ENCODE peak calls at places on chromosomes 12 and 14, in four cellular contexts. L, U, J and Q are unnamed samples.

GRCh38 chr12:57535764-57536596 is 11.0 kb downstream of the DCTN2 start:
- DNase-seq in L (no peak), U (no peak), J (no peak), Q (no peak)

GRCh38 chr12:6950944-6951540 is at the start of gene PTPN6:
- DNase-seq in L (no peak), U (peak; percentile 11), J (no peak), Q (no peak)

GRCh38 chr14:38309522-38310262 is 53.8 kb upstream of the CLEC14A start:
- DNase-seq in L (no peak), U (no peak), J (no peak), Q (no peak)

GRCh38 chr14:44820230-44820964 is 141.3 kb downstream of the KLHL28 start:
- DNase-seq in L (no peak), U (no peak), J (no peak), Q (peak; percentile 49)

GRCh38 chr12:31230004-31230403 is 95.9 kb downstream of the SINHCAF start:
- DNase-seq in L (no peak), U (no peak), J (no peak), Q (no peak)

GRCh38 chr14:50853891-50854290 is 18.0 kb upstream of the ABHD12B start:
- DNase-seq in L (no peak), U (no peak), J (no peak), Q (no peak)

GRCh38 chr14:69247691-69248440 is 12.1 kb upstream of the GALNT16 start:
- DNase-seq in L (no peak), U (no peak), J (no peak), Q (no peak)

GRCh38 chr12:29741342-29742241 is 42.1 kb downstream of the TMTC1 start:
- DNase-seq in L (no peak), U (no peak), J (no peak), Q (no peak)

GRCh38 chr14:71363961-71364360 is 456.7 kb downstream of the PCNX1 start:
- DNase-seq in L (no peak), U (no peak), J (no peak), Q (no peak)
- TF ChIP-seq NRF1 in L (no peak), U (no peak), J (no peak), Q (no peak)

GRCh38 chr12:109266106-109266879 is 42.8 kb downstream of the FOXN4 start:
- DNase-seq in L (no peak), U (no peak), J (no peak), Q (no peak)
- TF ChIP-seq NRF1 in L (no peak), U (no peak), J (no peak), Q (no peak)

GRCh38 chr14:104105822-104106470 is 20.4 kb downstream of the ASPG start:
- DNase-seq in L (no peak), U (no peak), J (no peak), Q (peak; percentile 37)
- TF ChIP-seq NRF1 in L (no peak), U (no peak), J (no peak), Q (no peak)

DNA sequence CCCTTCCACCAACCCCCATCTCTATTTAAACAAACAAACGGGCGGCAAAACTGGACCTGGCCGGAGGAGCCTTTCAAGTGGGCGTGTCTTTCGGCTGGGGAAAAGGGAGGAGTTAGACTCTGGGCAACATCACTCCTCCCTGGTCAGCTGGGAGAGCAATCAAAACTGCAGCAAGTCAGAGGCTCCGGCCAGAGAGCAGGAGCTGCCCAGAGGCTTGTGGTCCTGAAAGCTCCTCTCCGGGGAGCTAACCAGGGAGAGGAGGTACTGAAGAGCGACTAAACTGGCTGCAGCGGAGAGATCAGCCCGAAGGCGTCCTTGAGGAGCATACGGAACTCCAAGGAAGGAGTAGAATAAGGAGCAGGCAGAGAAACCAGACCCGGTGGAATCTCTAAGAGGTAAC is at the start of gene NEUROD4:
- DNase-seq in L (peak; percentile 36), U (no peak), J (no peak), Q (peak; percentile 80)
- TF ChIP-seq NRF1 in L (no peak), U (no peak), J (no peak), Q (no peak)